ENCODE peak calls at places on chromosome 17, in six cellular contexts. J, E, D, K, L and Z are unnamed samples.

GRCh38 chr17:42548070-42548837 is 4.5 kb upstream of the HSD17B1 start:
- DNase-seq in J (peak; percentile 90), E (no peak), D (no peak), K (peak; percentile 9), L (peak; percentile 54), Z (no peak)

GRCh38 chr17:1746975-1747543 is 4.4 kb downstream of the SERPINF2 start:
- DNase-seq in J (no peak), E (no peak), D (no peak), K (no peak), L (no peak), Z (no peak)

GRCh38 chr17:17900615-17901520 is 64.1 kb upstream of the SREBF1 start:
- DNase-seq in J (no peak), E (peak; percentile 85), D (peak; percentile 94), K (no peak), L (peak; percentile 95), Z (peak; percentile 93)

GRCh38 chr17:59565959-59566324 is 532 bp downstream of the DHX40 start:
- DNase-seq in J (peak; percentile 79), E (peak; percentile 75), D (peak; percentile 91), K (peak; percentile 67), L (peak; percentile 80), Z (peak; percentile 75)

GRCh38 chr17:80036715-80037477 is 454 bp downstream of the CCDC40 start:
- DNase-seq in J (peak; percentile 92), E (no peak), D (peak; percentile 70), K (peak; percentile 45), L (peak; percentile 47), Z (peak; percentile 31)

GRCh38 chr17:29659155-29659554 is 36.4 kb upstream of the CORO6 start:
- DNase-seq in J (no peak), E (no peak), D (no peak), K (no peak), L (peak; percentile 65), Z (peak; percentile 61)

GRCh38 chr17:31598921-31599571 is 207.6 kb downstream of the RAB11FIP4 start:
- DNase-seq in J (no peak), E (no peak), D (no peak), K (no peak), L (peak; percentile 33), Z (no peak)

GRCh38 chr17:73357318-73357717 is 45.5 kb upstream of the CDC42EP4 start:
- DNase-seq in J (no peak), E (no peak), D (no peak), K (no peak), L (no peak), Z (no peak)

GRCh38 chr17:29007456-29008455 is 1.9 kb upstream of the SEZ6 start:
- DNase-seq in J (no peak), E (peak; percentile 60), D (peak; percentile 77), K (no peak), L (peak; percentile 48), Z (peak; percentile 33)

GRCh38 chr17:8820311-8821010 is 21.3 kb upstream of the MFSD6L start:
- DNase-seq in J (no peak), E (no peak), D (peak; percentile 34), K (no peak), L (peak; percentile 27), Z (peak; percentile 19)

GRCh38 chr17:12522743-12523181 is 142.9 kb upstream of the MYOCD start:
- DNase-seq in J (peak; percentile 12), E (no peak), D (peak; percentile 18), K (no peak), L (peak; percentile 79), Z (peak; percentile 75)

GRCh38 chr17:69857412-69857835 is 217.6 kb upstream of the KCNJ16 start:
- DNase-seq in J (no peak), E (peak; percentile 90), D (peak; percentile 82), K (peak; percentile 46), L (peak; percentile 91), Z (peak; percentile 90)

GRCh38 chr17:73944366-73944765 is 259.1 kb upstream of the RPL38 start:
- DNase-seq in J (no peak), E (no peak), D (no peak), K (no peak), L (no peak), Z (no peak)

GRCh38 chr17:65587602-65588193 is 26.2 kb upstream of the AXIN2 start:
- DNase-seq in J (no peak), E (no peak), D (no peak), K (no peak), L (no peak), Z (no peak)

DNA sequence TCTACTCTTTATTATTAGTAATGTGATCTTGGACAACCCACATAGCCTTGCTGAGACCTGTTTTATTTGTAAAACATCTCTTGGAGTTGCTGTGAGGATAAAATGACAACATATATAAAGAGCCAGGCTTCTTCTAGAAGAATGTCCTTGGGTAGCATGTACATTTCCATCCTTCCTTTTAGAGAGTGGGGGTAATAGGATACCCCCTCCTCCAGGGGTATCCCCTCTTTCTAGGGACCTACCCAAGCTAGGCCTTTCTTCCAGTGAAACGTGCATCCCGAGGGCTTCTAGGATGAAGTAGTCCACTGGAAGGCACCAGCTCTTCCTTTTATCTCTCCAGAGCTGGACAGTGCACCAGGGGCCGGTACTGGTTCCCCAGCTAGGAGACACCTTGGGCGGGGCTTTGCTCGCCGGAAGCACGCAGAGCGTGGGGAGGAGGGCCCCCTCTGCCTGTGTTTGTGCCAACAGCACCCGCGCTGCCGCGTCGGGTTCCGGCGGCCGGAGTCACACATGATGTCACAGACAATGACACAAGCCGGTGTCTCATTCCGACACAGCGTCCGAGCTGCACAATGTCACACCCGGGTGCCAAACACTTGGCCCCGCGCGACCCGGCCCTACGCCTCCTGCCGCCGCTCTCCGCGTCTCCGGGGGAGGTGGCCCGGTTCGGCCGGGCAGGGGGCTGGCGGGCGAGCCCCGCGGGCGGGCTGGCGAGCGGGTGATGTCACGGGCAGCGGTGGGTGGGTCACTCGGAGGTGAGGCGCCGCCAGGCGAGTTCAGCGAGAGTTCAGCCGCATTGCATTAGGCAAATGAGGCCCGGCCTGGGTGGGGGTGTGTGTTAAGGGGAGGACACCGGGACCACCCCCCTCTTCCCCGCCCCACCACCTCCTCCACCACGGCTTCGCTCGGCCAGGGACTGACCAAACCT is 23.4 kb downstream of the GJD3 start:
- DNase-seq in J (peak; percentile 85), E (peak; percentile 73), D (peak; percentile 92), K (peak; percentile 76), L (peak; percentile 81), Z (peak; percentile 75)
- H3K79me2 ChIP-seq in J (no peaks in the 10 kb centered on the region), E (peaks cover 58% of the 10 kb centered on the region), D (peaks cover 86% of the 10 kb centered on the region), K (peaks cover 41% of the 10 kb centered on the region), L (peaks cover 9% of the 10 kb centered on the region), Z (peaks cover 58% of the 10 kb centered on the region)

GRCh38 chr17:55571095-55571494 is 59.8 kb upstream of the SMIM36 start:
- DNase-seq in J (no peak), E (no peak), D (no peak), K (no peak), L (peak; percentile 60), Z (peak; percentile 46)
- H3K4me2 ChIP-seq in J (no peak overlapping the region), E (no peak overlapping the region), D (no peak overlapping the region), K (no peak overlapping the region), L (no peak overlapping the region), Z (no peak overlapping the region)

DNA sequence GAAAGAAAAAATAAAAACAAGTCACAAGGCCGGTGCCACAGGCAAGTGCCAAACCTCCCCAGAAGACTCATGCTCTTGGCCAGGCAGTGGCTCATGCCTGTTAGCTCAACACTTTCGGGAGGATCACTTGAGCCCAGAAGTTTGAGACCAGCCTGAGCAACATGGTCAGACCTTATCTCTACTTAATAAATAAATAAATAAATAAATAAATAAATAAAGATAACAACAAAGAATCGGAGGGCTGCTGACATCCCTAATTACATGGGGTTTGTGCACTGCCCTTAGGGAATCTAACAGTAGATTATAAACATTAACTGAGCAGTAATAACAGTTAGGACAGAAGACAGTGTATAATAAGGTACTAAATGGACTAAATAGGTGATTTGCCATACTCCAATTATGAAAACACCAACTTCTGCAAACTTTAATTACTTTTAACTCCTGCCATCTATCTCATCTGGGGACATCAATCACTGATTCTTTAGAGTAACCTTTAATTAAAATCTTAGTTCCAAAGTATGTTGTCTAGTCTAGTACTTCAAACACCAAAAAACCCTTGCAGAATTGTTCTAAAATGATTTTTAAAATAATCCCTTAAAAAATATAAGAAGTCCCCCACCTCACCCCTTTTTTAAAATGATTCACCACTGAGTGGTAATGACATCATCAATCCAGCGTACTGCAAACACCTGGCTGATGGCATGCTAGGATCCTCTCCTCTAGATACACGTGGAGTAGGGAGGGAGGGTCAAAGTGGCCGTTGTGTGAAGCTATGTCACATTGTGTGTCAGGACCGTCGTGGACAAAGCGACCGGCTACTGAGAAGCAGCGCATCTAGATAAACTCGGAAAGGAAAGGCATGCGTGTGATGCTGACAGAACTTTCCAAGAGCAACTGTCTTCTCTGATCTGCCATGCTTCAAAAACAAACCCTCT is 28.5 kb downstream of the CYTH1 start:
- DNase-seq in J (no peak), E (no peak), D (no peak), K (no peak), L (peak; percentile 29), Z (no peak)
- TF ChIP-seq EZH2 in J (no peak), E (no peak), D (no peak), K (no peak), L (no peak), Z (no peak)

GRCh38 chr17:38738686-38739085 is 8.5 kb downstream of the CISD3 start:
- DNase-seq in J (no peak), E (no peak), D (no peak), K (no peak), L (no peak), Z (no peak)

GRCh38 chr17:38740806-38741205 is 7.3 kb downstream of the PCGF2 start:
- DNase-seq in J (no peak), E (no peak), D (no peak), K (no peak), L (no peak), Z (no peak)

GRCh38 chr17:38739305-38739704 is 8.8 kb downstream of the PCGF2 start:
- DNase-seq in J (no peak), E (no peak), D (no peak), K (no peak), L (no peak), Z (no peak)

GRCh38 chr17:38740016-38740415 is 8.1 kb downstream of the PCGF2 start:
- DNase-seq in J (no peak), E (no peak), D (no peak), K (no peak), L (no peak), Z (no peak)

GRCh38 chr17:38738007-38738662 is 8.0 kb downstream of the CISD3 start:
- DNase-seq in J (no peak), E (no peak), D (no peak), K (no peak), L (no peak), Z (no peak)
- H3K79me2 ChIP-seq in J (peaks cover 45% of the 10 kb centered on the region), E (peaks cover 20% of the 10 kb centered on the region), D (peaks cover 48% of the 10 kb centered on the region), K (peaks cover 19% of the 10 kb centered on the region), L (peaks cover 30% of the 10 kb centered on the region), Z (peaks cover 43% of the 10 kb centered on the region)

GRCh38 chr17:67212231-67212630 is 32.8 kb downstream of the HELZ start:
- DNase-seq in J (no peak), E (no peak), D (peak; percentile 63), K (no peak), L (no peak), Z (no peak)
- H3K4me2 ChIP-seq in J (no peak overlapping the region), E (peak overlapping the region; percentile 36), D (peak overlapping the region; percentile 68), K (no peak overlapping the region), L (no peak overlapping the region), Z (peak overlapping the region; percentile 45)

GRCh38 chr17:36944488-36945040 is 4.2 kb upstream of the AATF start:
- DNase-seq in J (no peak), E (no peak), D (no peak), K (no peak), L (no peak), Z (no peak)
- TF ChIP-seq EZH2 in J (no peak), E (no peak), D (peak; percentile 36), K (no peak), L (no peak), Z (no peak)

GRCh38 chr17:3963214-3964201 is 729 bp downstream of the ATP2A3 start:
- DNase-seq in J (peak; percentile 52), E (no peak), D (no peak), K (peak; percentile 32), L (no peak), Z (no peak)
- H3K79me2 ChIP-seq in J (no peaks in the 10 kb centered on the region), E (no peaks in the 10 kb centered on the region), D (no peaks in the 10 kb centered on the region), K (peaks cover 53% of the 10 kb centered on the region), L (no peaks in the 10 kb centered on the region), Z (no peaks in the 10 kb centered on the region)